ENCODE peak calls at places on chromosome 3, in seven cellular contexts. A, G, E, S, W, T and B are unnamed samples.

GRCh38 chr3:196186661-196187573 is 24.3 kb downstream of the ZDHHC19 start:
- DNase-seq in T (no peak), A (no peak), G (no peak), W (no peak), E (no peak), S (peak), B (peak)

GRCh38 chr3:182244222-182244971 is 532.7 kb downstream of the SOX2 start:
- DNase-seq in G (no peak), E (peak), S (no peak), T (no peak), W (no peak), A (no peak), B (no peak)

GRCh38 chr3:56157693-56158092 is 310.6 kb downstream of the ERC2 start:
- DNase-seq in T (no peak), G (no peak), A (peak), E (no peak), S (no peak), W (no peak), B (no peak)

GRCh38 chr3:155555479-155556065 is 189.3 kb downstream of the PLCH1 start:
- DNase-seq in E (no peak), G (no peak), A (no peak), S (no peak), W (no peak), T (no peak), B (no peak)

GRCh38 chr3:11770105-11770476 is 76.6 kb downstream of the TAMM41 start:
- DNase-seq in T (no peak), A (no peak), S (no peak), W (no peak), G (no peak), E (no peak), B (no peak)

GRCh38 chr3:5646030-5646368 is 458.5 kb downstream of the EDEM1 start:
- DNase-seq in T (no peak), W (no peak), S (no peak), A (no peak), E (no peak), G (no peak), B (no peak)

GRCh38 chr3:111668912-111669488 is 73.9 kb upstream of the ZBED2 start:
- DNase-seq in E (no peak), A (peak), T (no peak), S (peak), G (no peak), W (no peak), B (no peak)

GRCh38 chr3:157488144-157488543 is 15.1 kb downstream of the VEPH1 start:
- DNase-seq in W (no peak), E (no peak), T (no peak), A (no peak), G (no peak), S (no peak), B (no peak)

GRCh38 chr3:179146911-179147570 is 1.1 kb upstream of the PIK3CA start:
- DNase-seq in G (no peak), E (peak), T (no peak), W (peak), S (peak), A (peak), B (peak)

GRCh38 chr3:87309601-87310000 is 33.2 kb upstream of the POU1F1 start:
- DNase-seq in A (no peak), G (no peak), E (no peak), S (no peak), W (no peak), T (no peak), B (no peak)

GRCh38 chr3:134406331-134407246 is 32.3 kb upstream of the AMOTL2 start:
- DNase-seq in S (peak), E (peak), A (no peak), T (no peak), G (peak), W (no peak), B (no peak)

GRCh38 chr3:112611813-112612515 is 29.0 kb downstream of the CCDC80 start:
- DNase-seq in E (no peak), A (no peak), S (no peak), T (no peak), G (no peak), W (no peak), B (no peak)

GRCh38 chr3:134840459-134840858 is 45.4 kb downstream of the EPHB1 start:
- DNase-seq in A (no peak), S (no peak), G (no peak), W (no peak), T (no peak), E (peak), B (no peak)

GRCh38 chr3:141103067-141103466 is 51.9 kb downstream of the SPSB4 start:
- DNase-seq in T (no peak), A (no peak), S (no peak), W (no peak), G (no peak), E (no peak), B (no peak)

GRCh38 chr3:134886991-134887390 is 91.9 kb downstream of the EPHB1 start:
- DNase-seq in W (no peak), A (no peak), S (no peak), T (no peak), E (no peak), G (no peak), B (no peak)

GRCh38 chr3:186524616-186525015 is 19.6 kb downstream of the CRYGS start:
- DNase-seq in S (no peak), W (no peak), E (no peak), A (no peak), G (no peak), T (no peak), B (no peak)

GRCh38 chr3:69145688-69146087 is 23.3 kb upstream of the LMOD3 start:
- DNase-seq in W (no peak), E (no peak), G (no peak), A (no peak), S (no peak), T (no peak), B (no peak)

GRCh38 chr3:142649996-142650693 is 54.0 kb downstream of the PLS1 start:
- DNase-seq in E (no peak), W (no peak), T (no peak), A (no peak), G (no peak), S (peak), B (peak)

GRCh38 chr3:115790759-115791158 is 167.4 kb downstream of the GAP43 start:
- DNase-seq in W (peak), S (no peak), T (peak), G (peak), E (no peak), A (peak), B (no peak)

GRCh38 chr3:64505419-64505818 is 182.4 kb downstream of the ADAMTS9 start:
- DNase-seq in W (no peak), E (no peak), T (no peak), S (no peak), A (no peak), G (no peak), B (no peak)

GRCh38 chr3:66138336-66139234 is 82.2 kb upstream of the SLC25A26 start:
- DNase-seq in E (peak), S (peak), W (no peak), A (peak), T (no peak), G (peak), B (peak)

GRCh38 chr3:151871639-151872468 is 1.6 kb upstream of the SUCNR1 start:
- DNase-seq in G (no peak), E (no peak), W (no peak), A (no peak), T (no peak), S (no peak), B (no peak)

GRCh38 chr3:157436583-157437300 is at the start of gene PTX3:
- DNase-seq in E (peak), T (no peak), S (no peak), W (no peak), G (peak), A (peak), B (no peak)

GRCh38 chr3:53941174-53941573 is 49.5 kb upstream of the SELENOK start:
- DNase-seq in W (no peak), A (peak), G (no peak), S (no peak), T (no peak), E (no peak), B (no peak)

GRCh38 chr3:21551019-21551418 is 200.0 kb downstream of the ZNF385D start:
- DNase-seq in G (no peak), E (no peak), A (peak), T (no peak), S (no peak), W (no peak), B (no peak)